ENCODE peak calls at places on chromosomes 2 and 18, in nine cellular contexts. C is HCT116, B is prostate gland, R is IMR-90, Q is thyroid gland, Y is ovary, J is Peyer's patch, F is gastrocnemius medialis, V is endothelial cell of umbilical vein. T is an unnamed sample.

GRCh38 chr18:73785276-73785675 is 362.4 kb downstream of the FBXO15 start:
- DNase-seq in C (no peak), B (no peak), R (peak), Q (no peak), Y (no peak), J (no peak), F (no peak), V (no peak), T (no peak)

GRCh38 chr2:241550616-241551580 is 7.6 kb upstream of the BOK start:
- DNase-seq in C (no peak), B (no peak), R (no peak), Q (no peak), Y (no peak), J (no peak), F (no peak), V (no peak), T (no peak)

GRCh38 chr18:78983530-78983929 is 3.9 kb downstream of the SALL3 start:
- DNase-seq in C (no peak), B (no peak), R (no peak), Q (no peak), Y (no peak), J (no peak), F (no peak), V (no peak), T (no peak)

GRCh38 chr2:74502720-74503505 is 3.5 kb upstream of the LBX2 start:
- DNase-seq in C (peak), B (no peak), R (peak), Q (peak), Y (peak), J (peak), F (peak), V (peak), T (peak)

GRCh38 chr2:63059434-63060078 is 8.9 kb downstream of the OTX1 start:
- DNase-seq in C (no peak), B (no peak), R (no peak), Q (no peak), Y (no peak), J (no peak), F (no peak), V (no peak), T (no peak)

GRCh38 chr18:72208920-72209676 is 335.0 kb downstream of the CBLN2 start:
- DNase-seq in C (no peak), B (no peak), R (no peak), Q (no peak), Y (no peak), J (no peak), F (no peak), V (no peak), T (no peak)

GRCh38 chr18:57585846-57586242 is 658 bp downstream of the FECH start:
- DNase-seq in C (no peak), B (no peak), R (no peak), Q (peak), Y (no peak), J (no peak), F (no peak), V (no peak), T (no peak)

GRCh38 chr2:107062599-107063196 is 176.7 kb upstream of the ST6GAL2 start:
- DNase-seq in C (no peak), B (no peak), R (no peak), Q (peak), Y (no peak), J (no peak), F (no peak), V (no peak), T (no peak)

GRCh38 chr18:27315001-27315400 is 129.9 kb upstream of the CHST9 start:
- DNase-seq in C (no peak), B (no peak), R (no peak), Q (no peak), Y (no peak), J (no peak), F (no peak), V (peak), T (no peak)

GRCh38 chr2:191721331-191721730 is 43.4 kb downstream of the NABP1 start:
- DNase-seq in C (no peak), B (no peak), R (no peak), Q (no peak), Y (no peak), J (no peak), F (no peak), V (no peak), T (no peak)

GRCh38 chr2:70984576-70985282 is 6.3 kb downstream of the ANKRD53 start:
- DNase-seq in C (peak), B (peak), R (peak), Q (peak), Y (peak), J (peak), F (no peak), V (peak), T (peak)

GRCh38 chr2:85308951-85309555 is 18.7 kb downstream of the TGOLN2 start:
- DNase-seq in C (no peak), B (no peak), R (peak), Q (peak), Y (peak), J (peak), F (no peak), V (peak), T (peak)

GRCh38 chr2:221567809-221568208 is 4.3 kb downstream of the EPHA4 start:
- DNase-seq in C (no peak), B (no peak), R (peak), Q (no peak), Y (no peak), J (no peak), F (no peak), V (no peak), T (no peak)

GRCh38 chr2:197556456-197556855 is 40.6 kb downstream of the MOB4 start:
- DNase-seq in C (no peak), B (no peak), R (peak), Q (no peak), Y (no peak), J (no peak), F (no peak), V (peak), T (no peak)

GRCh38 chr2:200090683-200091082 is 135.3 kb downstream of the MAIP1 start:
- DNase-seq in C (no peak), B (no peak), R (no peak), Q (no peak), Y (no peak), J (no peak), F (no peak), V (no peak), T (no peak)

GRCh38 chr18:30280861-30281470 is 761.6 kb downstream of the DSC3 start:
- DNase-seq in C (peak), B (peak), R (peak), Q (no peak), Y (no peak), J (no peak), F (no peak), V (peak), T (no peak)

GRCh38 chr2:207219716-207220414 is 54.1 kb upstream of the KLF7 start:
- DNase-seq in C (no peak), B (no peak), R (peak), Q (no peak), Y (no peak), J (no peak), F (no peak), V (peak), T (no peak)

GRCh38 chr2:39990335-39990734 is 211.3 kb upstream of the THUMPD2 start:
- DNase-seq in C (no peak), B (no peak), R (peak), Q (no peak), Y (no peak), J (no peak), F (no peak), V (no peak), T (no peak)

GRCh38 chr2:71558300-71559051 is 105.1 kb downstream of the DYSF start:
- DNase-seq in C (no peak), B (no peak), R (no peak), Q (peak), Y (no peak), J (no peak), F (no peak), V (no peak), T (peak)

GRCh38 chr2:233399306-233400225 is 45.3 kb downstream of the DGKD start:
- DNase-seq in C (no peak), B (no peak), R (no peak), Q (no peak), Y (peak), J (peak), F (no peak), V (no peak), T (no peak)

GRCh38 chr2:233402346-233402745 is 48.1 kb downstream of the DGKD start:
- DNase-seq in C (no peak), B (no peak), R (no peak), Q (no peak), Y (peak), J (no peak), F (no peak), V (no peak), T (no peak)

GRCh38 chr2:233400961-233401360 is 46.7 kb downstream of the DGKD start:
- DNase-seq in C (no peak), B (no peak), R (no peak), Q (no peak), Y (peak), J (peak), F (no peak), V (no peak), T (no peak)

GRCh38 chr2:233402774-233403173 is 48.5 kb downstream of the DGKD start:
- DNase-seq in C (no peak), B (no peak), R (no peak), Q (no peak), Y (peak), J (no peak), F (no peak), V (no peak), T (no peak)

GRCh38 chr2:233400341-233400740 is 46.0 kb downstream of the DGKD start:
- DNase-seq in C (no peak), B (no peak), R (no peak), Q (no peak), Y (peak), J (peak), F (no peak), V (no peak), T (no peak)
- TF ChIP-seq POLR2A in C (no peak), B (no peak), R (no peak), Q (no peak), Y (no peak), J (no peak), F (no peak), V (no peak), T (no peak)

DNA sequence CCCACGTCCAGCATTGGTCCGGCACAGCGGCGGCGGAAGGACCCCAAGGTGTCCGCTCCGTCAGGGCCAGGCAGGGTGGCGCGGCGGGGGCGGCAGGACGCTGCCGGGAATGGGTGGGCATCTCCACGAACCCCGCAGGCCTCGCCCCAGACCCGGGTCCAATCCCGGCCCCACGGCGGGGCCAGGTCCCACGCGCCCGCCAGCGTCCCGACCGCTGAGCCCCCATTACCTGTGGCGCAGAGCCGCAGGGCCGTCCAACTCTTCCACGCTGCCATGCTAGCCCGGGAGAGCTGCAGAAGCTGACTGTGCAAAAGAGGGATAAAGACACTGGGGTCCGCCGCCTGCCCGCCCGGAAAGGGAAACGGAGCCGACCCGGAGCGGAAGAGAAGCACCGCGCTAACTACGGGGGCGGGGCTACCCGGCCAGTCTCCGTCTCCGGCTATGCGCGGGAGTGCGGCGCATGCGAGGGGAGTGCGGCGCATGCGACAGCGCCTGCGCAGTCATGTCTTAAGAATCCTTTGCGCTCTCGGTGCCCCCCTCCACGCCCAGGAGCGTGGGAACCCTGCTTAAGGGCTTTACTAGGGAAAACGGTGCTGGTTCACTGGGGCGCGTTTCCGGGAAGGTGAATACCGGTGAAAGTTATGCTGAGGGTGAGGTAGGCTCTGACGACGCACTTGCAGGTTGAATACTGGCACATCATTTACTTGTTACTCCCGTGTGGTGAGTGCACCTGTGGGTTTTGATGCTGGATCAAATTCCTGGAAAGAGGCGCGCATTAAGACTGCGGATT is at the start of gene TMX3:
- DNase-seq in C (peak), B (peak), R (peak), Q (peak), Y (peak), J (peak), F (peak), V (peak), T (peak)
- TF ChIP-seq POLR2A in C (peak), B (no peak), R (no peak), Q (no peak), Y (no peak), J (no peak), F (peak), V (peak), T (peak)

DNA sequence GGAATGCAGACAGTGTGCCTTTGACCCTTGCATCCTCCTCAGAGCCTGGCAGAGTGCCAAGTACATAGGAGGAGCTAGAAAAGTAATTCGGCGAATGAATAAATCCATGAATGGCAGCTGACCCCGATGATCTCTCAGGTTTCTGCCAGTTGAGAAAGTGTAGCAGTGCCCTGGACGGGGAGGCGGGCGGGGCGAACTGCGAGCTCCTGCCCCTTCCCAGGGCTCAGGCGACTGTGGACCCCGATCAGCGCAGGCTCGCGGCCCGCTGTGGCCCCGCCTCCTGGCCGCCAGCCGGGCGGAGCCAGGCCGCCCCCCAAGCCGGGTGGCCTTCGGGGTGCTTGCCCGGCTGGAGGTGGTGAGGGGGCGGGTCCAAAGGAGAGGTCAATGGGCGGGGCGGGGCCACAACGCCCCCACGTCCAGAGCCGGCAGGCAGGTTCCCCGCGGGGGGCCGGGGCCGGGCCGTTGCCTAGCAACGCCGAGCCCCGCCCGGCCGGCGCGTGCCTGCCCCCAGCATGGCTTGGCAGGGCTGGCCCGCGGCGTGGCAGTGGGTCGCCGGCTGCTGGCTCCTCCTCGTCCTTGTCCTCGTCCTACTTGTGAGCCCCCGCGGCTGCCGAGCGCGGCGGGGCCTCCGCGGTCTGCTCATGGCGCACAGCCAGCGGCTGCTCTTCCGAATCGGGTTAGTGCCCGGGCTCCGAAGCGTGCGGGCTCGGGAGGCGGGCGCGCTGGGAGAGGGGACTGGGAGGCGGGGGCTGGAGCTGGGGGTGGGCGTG is 30.6 kb upstream of the TMBIM1 start:
- DNase-seq in C (peak), B (peak), R (peak), Q (peak), Y (peak), J (peak), F (peak), V (peak), T (peak)
- TF ChIP-seq POLR2A in C (no peak), B (peak), R (no peak), Q (no peak), Y (peak), J (peak), F (no peak), V (no peak), T (no peak)

GRCh38 chr2:237739101-237739500 is 59.5 kb upstream of the RBM44 start:
- DNase-seq in C (no peak), B (no peak), R (no peak), Q (no peak), Y (no peak), J (no peak), F (peak), V (peak), T (peak)
- TF ChIP-seq POLR2A in C (no peak), B (no peak), R (peak), Q (no peak), Y (no peak), J (no peak), F (peak), V (no peak), T (no peak)

GRCh38 chr2:43102366-43103092 is 123.9 kb downstream of the ZFP36L2 start:
- DNase-seq in C (no peak), B (no peak), R (peak), Q (no peak), Y (no peak), J (no peak), F (no peak), V (no peak), T (peak)
- TF ChIP-seq POLR2A in C (no peak), B (no peak), R (no peak), Q (no peak), Y (no peak), J (no peak), F (no peak), V (no peak), T (no peak)

GRCh38 chr2:216107760-216108159 is 1.4 kb upstream of the XRCC5 start:
- DNase-seq in C (no peak), B (no peak), R (no peak), Q (no peak), Y (no peak), J (no peak), F (no peak), V (no peak), T (no peak)

GRCh38 chr2:216109962-216110614 is 940 bp downstream of the XRCC5 start:
- DNase-seq in C (peak), B (no peak), R (peak), Q (no peak), Y (no peak), J (no peak), F (no peak), V (peak), T (no peak)

GRCh38 chr2:216110620-216111019 is 1.5 kb downstream of the XRCC5 start:
- DNase-seq in C (no peak), B (no peak), R (no peak), Q (no peak), Y (no peak), J (no peak), F (no peak), V (no peak), T (no peak)

GRCh38 chr2:216108310-216108966 is 710 bp upstream of the XRCC5 start:
- DNase-seq in C (no peak), B (no peak), R (no peak), Q (no peak), Y (no peak), J (no peak), F (no peak), V (no peak), T (no peak)

GRCh38 chr2:216108967-216109921 is at the start of gene XRCC5:
- DNase-seq in C (peak), B (peak), R (peak), Q (peak), Y (peak), J (peak), F (peak), V (peak), T (peak)
- TF ChIP-seq POLR2A in C (peak), B (peak), R (peak), Q (no peak), Y (peak), J (no peak), F (peak), V (peak), T (peak)

DNA sequence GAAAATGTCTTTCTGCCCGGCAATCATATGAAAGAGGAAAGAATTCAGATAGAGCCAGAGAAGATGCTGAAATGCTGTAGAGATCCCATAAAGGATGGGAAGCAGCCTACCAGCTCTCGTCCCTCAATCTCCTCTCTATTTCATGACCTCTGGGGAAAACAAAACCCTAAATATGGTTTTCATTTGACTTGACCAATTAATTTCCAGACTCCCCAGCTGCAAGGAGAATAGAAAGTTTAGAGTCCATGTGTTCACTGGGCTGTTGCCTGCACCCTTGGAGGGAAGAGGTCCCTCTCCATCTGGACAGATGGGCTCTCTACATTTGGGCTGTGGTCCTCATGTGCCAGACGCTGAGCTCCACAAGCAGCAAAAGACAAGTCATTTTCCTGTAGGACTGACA is 40.6 kb downstream of the CAPN13 start:
- DNase-seq in C (no peak), B (no peak), R (no peak), Q (no peak), Y (no peak), J (no peak), F (no peak), V (no peak), T (no peak)
- TF ChIP-seq POLR2A in C (no peak), B (no peak), R (no peak), Q (no peak), Y (no peak), J (no peak), F (no peak), V (no peak), T (no peak)

DNA sequence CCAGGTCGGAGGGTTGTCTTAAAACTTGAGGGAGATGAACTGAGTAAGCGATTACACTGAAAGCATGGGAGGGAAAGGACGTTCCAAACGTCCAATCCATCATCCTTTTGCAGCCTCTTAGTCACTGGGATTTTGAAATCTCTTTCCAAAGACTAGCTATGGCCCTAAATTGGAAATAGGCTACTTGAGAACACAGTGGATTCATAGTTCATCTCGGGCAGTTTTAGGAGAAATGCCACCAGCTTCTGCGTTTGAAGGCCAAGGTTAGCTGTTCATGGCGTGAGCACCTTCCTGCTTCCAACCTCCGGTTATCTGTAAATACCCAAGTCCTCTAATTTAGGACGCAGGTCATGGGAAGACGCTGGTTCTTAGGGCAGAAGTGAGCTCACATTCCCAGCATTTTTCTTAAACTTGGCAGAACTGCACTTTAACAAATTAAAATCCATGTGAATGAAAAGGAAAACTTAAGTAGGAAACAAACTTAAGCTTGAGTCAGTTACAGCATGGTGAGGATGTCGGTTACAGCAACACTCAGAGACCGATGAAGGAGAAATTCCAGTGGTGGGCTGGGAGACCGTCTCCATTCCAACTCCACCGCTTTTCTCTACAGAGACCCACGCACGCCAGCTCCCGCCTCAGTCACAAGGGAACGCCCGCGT is 692 bp upstream of the EML6 start:
- DNase-seq in C (peak), B (no peak), R (peak), Q (no peak), Y (no peak), J (no peak), F (no peak), V (no peak), T (no peak)
- TF ChIP-seq POLR2A in C (no peak), B (no peak), R (peak), Q (no peak), Y (no peak), J (no peak), F (no peak), V (no peak), T (no peak)

GRCh38 chr18:67514901-67515540 is 1.5 kb downstream of the DSEL start:
- DNase-seq in C (no peak), B (no peak), R (peak), Q (no peak), Y (no peak), J (no peak), F (no peak), V (peak), T (no peak)

GRCh38 chr18:67515987-67516431 is 511 bp downstream of the DSEL start:
- DNase-seq in C (no peak), B (peak), R (peak), Q (peak), Y (peak), J (peak), F (peak), V (peak), T (peak)

GRCh38 chr18:67517224-67517765 is 775 bp upstream of the DSEL start:
- DNase-seq in C (no peak), B (no peak), R (peak), Q (peak), Y (peak), J (no peak), F (no peak), V (no peak), T (peak)

GRCh38 chr18:67518566-67518965 is 2.0 kb upstream of the DSEL start:
- DNase-seq in C (no peak), B (no peak), R (no peak), Q (no peak), Y (no peak), J (no peak), F (no peak), V (no peak), T (no peak)

GRCh38 chr18:67516432-67517223 is at the start of gene DSEL:
- DNase-seq in C (no peak), B (peak), R (peak), Q (peak), Y (peak), J (peak), F (peak), V (peak), T (peak)
- TF ChIP-seq POLR2A in C (no peak), B (peak), R (peak), Q (no peak), Y (peak), J (no peak), F (peak), V (no peak), T (peak)